ENCODE peak calls at places on chromosomes 11 and 22, in seven cellular contexts. E is activated gamma-delta T cell treated with Interleukin-2 at 50 U/mL for 16 hours; X is cardiac fibroblast; L is mucosa of descending colon; B is effector CD8-positive, alpha-beta T cell; Y is stimulated activated CD4-positive, alpha-beta T cell treated with anti-CD3 and anti-CD28 coated beads, Interleukin-1b, Interleukin-23, amount 100 ng/mL, for 1 hour; W is HuH-7. A is an unnamed sample.

GRCh38 chr11:67562951-67563350 is 20.7 kb upstream of the GSTP1 start:
- DNase-seq in E (no peak), Y (no peak), B (no peak), L (no peak), X (no peak), W (no peak), A (no peak)

GRCh38 chr11:8016396-8016949 is 29.3 kb downstream of the EIF3F start:
- DNase-seq in W (no peak), L (no peak), E (no peak), X (no peak), Y (no peak), B (no peak), A (no peak)

GRCh38 chr22:44667829-44668189 is 34.2 kb upstream of the PRR5 start:
- DNase-seq in W (no peak), B (peak), E (peak), L (no peak), X (no peak), Y (peak), A (no peak)

GRCh38 chr22:39900306-39901227 is at the start of gene GRAP2:
- DNase-seq in W (no peak), X (no peak), E (peak), Y (no peak), B (peak), L (no peak), A (no peak)

GRCh38 chr11:1773711-1774550 is 10.2 kb upstream of the CTSD start:
- DNase-seq in L (no peak), B (no peak), W (no peak), Y (no peak), E (no peak), X (no peak), A (no peak)

GRCh38 chr11:128603752-128604472 is 16.6 kb upstream of the ETS1 start:
- DNase-seq in L (no peak), X (peak), W (no peak), Y (no peak), E (no peak), B (no peak), A (peak)

GRCh38 chr22:22366478-22366988 is 121.9 kb downstream of the VPREB1 start:
- DNase-seq in L (no peak), X (no peak), Y (no peak), W (no peak), B (no peak), E (no peak), A (no peak)

GRCh38 chr11:37409124-37409523 is 811.1 kb upstream of the RAG2 start:
- DNase-seq in E (no peak), X (no peak), L (no peak), B (no peak), Y (no peak), W (no peak), A (no peak)

GRCh38 chr22:50517495-50518260 is 7.7 kb downstream of the SCO2 start:
- DNase-seq in B (no peak), W (no peak), E (no peak), Y (no peak), X (no peak), L (no peak), A (no peak)

GRCh38 chr11:42175203-42175602 is 715.8 kb upstream of the LRRC4C start:
- DNase-seq in Y (no peak), X (peak), E (no peak), B (no peak), W (no peak), L (no peak), A (no peak)

GRCh38 chr22:19872779-19873137 is 18.1 kb upstream of the GNB1L start:
- DNase-seq in E (no peak), B (no peak), L (peak), X (no peak), Y (no peak), W (no peak), A (no peak)

GRCh38 chr11:92784313-92784712 is 185.1 kb upstream of the MTNR1B start:
- DNase-seq in L (no peak), E (no peak), X (no peak), B (no peak), W (no peak), Y (no peak), A (no peak)

GRCh38 chr11:13776134-13776815 is 107.8 kb downstream of the FAR1 start:
- DNase-seq in W (no peak), L (no peak), Y (no peak), E (peak), B (no peak), X (peak), A (peak)

GRCh38 chr11:76599041-76600013 is 71.2 kb downstream of the LRRC32 start:
- DNase-seq in E (no peak), Y (no peak), W (no peak), X (peak), L (peak), B (no peak), A (no peak)

GRCh38 chr11:111961389-111962300 is 24.5 kb downstream of the DIXDC1 start:
- DNase-seq in B (no peak), Y (no peak), E (no peak), W (no peak), L (no peak), X (no peak), A (no peak)

GRCh38 chr11:12285106-12285505 is 92.3 kb upstream of the PARVA start:
- DNase-seq in X (peak), W (no peak), Y (no peak), E (no peak), B (no peak), L (no peak), A (no peak)